ENCODE peak calls at places on chromosomes 13 and 19, in ten cellular contexts. One of them, this sample, is unnamed. For H3K4me1, the result is how much of the 10 kb centered on the place peaks cover.

GRCh38 chr13:51905787-51906186 is 44.0 kb downstream of the CCDC70 start:
- DNase-seq in Peyer's patch: no peak
- DNase-seq in psoas muscle: no peak
- DNase-seq in spleen: no peak
- DNase-seq in tibial nerve: no peak
- DNase-seq in ovary: no peak
- DNase-seq in breast epithelium: no peak
- DNase-seq in A673: no peak
- DNase-seq in GM23338: no peak
- DNase-seq in suprapubic skin: no peak
- DNase-seq in this sample: no peak

GRCh38 chr19:13154911-13155471 is 4.8 kb downstream of the IER2 start:
- DNase-seq in spleen: peak
- DNase-seq in breast epithelium: peak
- DNase-seq in Peyer's patch: peak
- DNase-seq in A673: peak
- DNase-seq in tibial nerve: peak
- DNase-seq in ovary: peak
- DNase-seq in psoas muscle: peak
- DNase-seq in suprapubic skin: peak
- DNase-seq in GM23338: peak
- DNase-seq in this sample: peak

GRCh38 chr19:3047307-3048189 is 14.7 kb downstream of the TLE5 start:
- DNase-seq in psoas muscle: peak
- DNase-seq in tibial nerve: peak
- DNase-seq in Peyer's patch: peak
- DNase-seq in A673: peak
- DNase-seq in GM23338: peak
- DNase-seq in suprapubic skin: peak
- DNase-seq in ovary: peak
- DNase-seq in spleen: peak
- DNase-seq in breast epithelium: peak
- DNase-seq in this sample: peak

GRCh38 chr19:7830272-7830771 is 304 bp downstream of the EVI5L start:
- DNase-seq in suprapubic skin: no peak
- DNase-seq in spleen: no peak
- DNase-seq in ovary: peak
- DNase-seq in tibial nerve: no peak
- DNase-seq in Peyer's patch: no peak
- DNase-seq in psoas muscle: peak
- DNase-seq in GM23338: no peak
- DNase-seq in A673: no peak
- DNase-seq in breast epithelium: no peak
- DNase-seq in this sample: no peak

GRCh38 chr13:98582947-98583346 is 6.0 kb upstream of the STK24 start:
- DNase-seq in GM23338: no peak
- DNase-seq in psoas muscle: no peak
- DNase-seq in spleen: no peak
- DNase-seq in tibial nerve: no peak
- DNase-seq in Peyer's patch: no peak
- DNase-seq in A673: no peak
- DNase-seq in suprapubic skin: no peak
- DNase-seq in ovary: no peak
- DNase-seq in breast epithelium: peak
- DNase-seq in this sample: no peak

GRCh38 chr13:73514208-73514607 is 455.4 kb downstream of the KLF5 start:
- DNase-seq in spleen: no peak
- DNase-seq in GM23338: no peak
- DNase-seq in Peyer's patch: no peak
- DNase-seq in A673: no peak
- DNase-seq in psoas muscle: no peak
- DNase-seq in suprapubic skin: no peak
- DNase-seq in ovary: no peak
- DNase-seq in tibial nerve: no peak
- DNase-seq in breast epithelium: no peak
- DNase-seq in this sample: no peak

GRCh38 chr19:5364674-5365073 is 24.1 kb upstream of the PTPRS start:
- DNase-seq in ovary: no peak
- DNase-seq in spleen: no peak
- DNase-seq in Peyer's patch: no peak
- DNase-seq in psoas muscle: no peak
- DNase-seq in tibial nerve: no peak
- DNase-seq in suprapubic skin: no peak
- DNase-seq in breast epithelium: no peak
- DNase-seq in A673: no peak
- DNase-seq in GM23338: peak
- DNase-seq in this sample: no peak

GRCh38 chr19:49744946-49745381 is 18.1 kb downstream of the TSKS start:
- DNase-seq in A673: peak
- DNase-seq in tibial nerve: no peak
- DNase-seq in Peyer's patch: no peak
- DNase-seq in ovary: no peak
- DNase-seq in psoas muscle: no peak
- DNase-seq in GM23338: peak
- DNase-seq in suprapubic skin: no peak
- DNase-seq in breast epithelium: no peak
- DNase-seq in spleen: no peak
- DNase-seq in this sample: no peak

GRCh38 chr13:107124129-107124718 is 556.3 kb upstream of the ARGLU1 start:
- DNase-seq in Peyer's patch: no peak
- DNase-seq in psoas muscle: no peak
- DNase-seq in spleen: no peak
- DNase-seq in A673: peak
- DNase-seq in ovary: no peak
- DNase-seq in breast epithelium: no peak
- DNase-seq in GM23338: peak
- DNase-seq in suprapubic skin: no peak
- DNase-seq in tibial nerve: no peak
- DNase-seq in this sample: no peak

GRCh38 chr19:14758816-14759215 is 19.5 kb downstream of the ADGRE2 start:
- DNase-seq in A673: peak
- DNase-seq in suprapubic skin: peak
- DNase-seq in ovary: no peak
- DNase-seq in spleen: peak
- DNase-seq in tibial nerve: no peak
- DNase-seq in GM23338: peak
- DNase-seq in Peyer's patch: no peak
- DNase-seq in psoas muscle: no peak
- DNase-seq in breast epithelium: no peak
- DNase-seq in this sample: no peak

GRCh38 chr19:16899566-16900075 is 10.8 kb downstream of the F2RL3 start:
- DNase-seq in GM23338: peak
- DNase-seq in psoas muscle: peak
- DNase-seq in A673: no peak
- DNase-seq in ovary: no peak
- DNase-seq in spleen: peak
- DNase-seq in tibial nerve: no peak
- DNase-seq in breast epithelium: no peak
- DNase-seq in Peyer's patch: peak
- DNase-seq in suprapubic skin: peak
- DNase-seq in this sample: no peak

GRCh38 chr19:56258272-56258671 is 14.3 kb upstream of the EDDM13 start:
- DNase-seq in GM23338: no peak
- DNase-seq in psoas muscle: no peak
- DNase-seq in Peyer's patch: no peak
- DNase-seq in A673: no peak
- DNase-seq in spleen: no peak
- DNase-seq in breast epithelium: no peak
- DNase-seq in suprapubic skin: no peak
- DNase-seq in tibial nerve: no peak
- DNase-seq in ovary: no peak
- DNase-seq in this sample: no peak

GRCh38 chr19:44113784-44114390 is 688 bp downstream of the ZNF225 start:
- DNase-seq in A673: peak
- DNase-seq in spleen: peak
- DNase-seq in ovary: peak
- DNase-seq in psoas muscle: no peak
- DNase-seq in suprapubic skin: peak
- DNase-seq in breast epithelium: no peak
- DNase-seq in GM23338: peak
- DNase-seq in tibial nerve: no peak
- DNase-seq in Peyer's patch: no peak
- DNase-seq in this sample: no peak

GRCh38 chr13:51816604-51817254 is 12.8 kb upstream of the DHRS12 start:
- DNase-seq in spleen: no peak
- DNase-seq in suprapubic skin: no peak
- DNase-seq in Peyer's patch: no peak
- DNase-seq in GM23338: no peak
- DNase-seq in breast epithelium: no peak
- DNase-seq in A673: no peak
- DNase-seq in ovary: no peak
- DNase-seq in tibial nerve: no peak
- DNase-seq in psoas muscle: no peak
- DNase-seq in this sample: no peak

GRCh38 chr19:51131780-51132680 is 7.3 kb downstream of the SIGLEC9 start:
- DNase-seq in tibial nerve: no peak
- DNase-seq in breast epithelium: no peak
- DNase-seq in psoas muscle: no peak
- DNase-seq in spleen: peak
- DNase-seq in A673: no peak
- DNase-seq in ovary: peak
- DNase-seq in suprapubic skin: peak
- DNase-seq in Peyer's patch: peak
- DNase-seq in GM23338: peak
- DNase-seq in this sample: peak

GRCh38 chr13:43894438-43894837 is 14.7 kb downstream of the LACC1 start:
- DNase-seq in spleen: no peak
- DNase-seq in GM23338: peak
- DNase-seq in psoas muscle: no peak
- DNase-seq in suprapubic skin: no peak
- DNase-seq in Peyer's patch: no peak
- DNase-seq in tibial nerve: no peak
- DNase-seq in breast epithelium: no peak
- DNase-seq in ovary: no peak
- DNase-seq in A673: peak
- DNase-seq in this sample: no peak

DNA sequence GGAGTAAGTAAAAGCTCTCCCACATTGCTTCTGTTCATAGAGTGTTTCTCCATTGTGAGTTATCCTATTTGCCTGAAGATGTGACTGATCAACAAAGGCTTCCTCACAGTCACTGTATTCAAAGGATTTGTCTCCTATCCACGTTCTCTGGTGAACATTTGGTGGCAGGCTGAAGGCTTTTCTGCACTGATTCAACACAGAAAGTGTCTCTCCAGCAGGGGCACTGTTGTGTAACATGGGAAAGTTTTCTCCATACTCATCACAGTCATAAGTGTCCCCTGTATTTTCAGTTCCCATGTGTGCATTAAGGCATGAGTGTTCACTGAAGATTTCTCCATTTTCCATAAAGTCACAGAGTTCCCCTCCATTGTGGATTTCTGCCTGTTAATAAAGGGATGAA is 17.6 kb downstream of the ZNF121 start:
- DNase-seq in breast epithelium: no peak
- DNase-seq in suprapubic skin: no peak
- DNase-seq in A673: no peak
- DNase-seq in ovary: no peak
- DNase-seq in tibial nerve: no peak
- DNase-seq in GM23338: peak
- DNase-seq in spleen: no peak
- DNase-seq in Peyer's patch: no peak
- DNase-seq in psoas muscle: no peak
- DNase-seq in this sample: no peak
- TF ChIP-seq CTCF in breast epithelium: no peak
- TF ChIP-seq CTCF in suprapubic skin: no peak
- TF ChIP-seq CTCF in A673: no peak
- TF ChIP-seq CTCF in ovary: no peak
- TF ChIP-seq CTCF in tibial nerve: no peak
- TF ChIP-seq CTCF in GM23338: peak
- TF ChIP-seq CTCF in spleen: no peak
- TF ChIP-seq CTCF in Peyer's patch: no peak
- TF ChIP-seq CTCF in psoas muscle: no peak
- TF ChIP-seq CTCF in this sample: no peak

GRCh38 chr19:19488041-19488874 is 27.1 kb downstream of the TSSK6 start:
- DNase-seq in GM23338: peak
- DNase-seq in breast epithelium: no peak
- DNase-seq in Peyer's patch: no peak
- DNase-seq in psoas muscle: peak
- DNase-seq in suprapubic skin: peak
- DNase-seq in tibial nerve: no peak
- DNase-seq in A673: no peak
- DNase-seq in spleen: no peak
- DNase-seq in ovary: no peak
- DNase-seq in this sample: no peak
- H3K4me1 ChIP-seq in GM23338: under half
- H3K4me1 ChIP-seq in breast epithelium: under half
- H3K4me1 ChIP-seq in Peyer's patch: under half
- H3K4me1 ChIP-seq in psoas muscle: under half
- H3K4me1 ChIP-seq in suprapubic skin: half or more
- H3K4me1 ChIP-seq in tibial nerve: half or more
- H3K4me1 ChIP-seq in A673: under half
- H3K4me1 ChIP-seq in spleen: half or more
- H3K4me1 ChIP-seq in ovary: under half
- H3K4me1 ChIP-seq in this sample: half or more

GRCh38 chr13:71831716-71832115 is 35.3 kb downstream of the DACH1 start:
- DNase-seq in A673: no peak
- DNase-seq in Peyer's patch: no peak
- DNase-seq in breast epithelium: no peak
- DNase-seq in tibial nerve: no peak
- DNase-seq in ovary: no peak
- DNase-seq in GM23338: peak
- DNase-seq in psoas muscle: no peak
- DNase-seq in spleen: no peak
- DNase-seq in suprapubic skin: no peak
- DNase-seq in this sample: no peak
- H3K4me3 ChIP-seq in A673: no peak
- H3K4me3 ChIP-seq in Peyer's patch: no peak
- H3K4me3 ChIP-seq in breast epithelium: no peak
- H3K4me3 ChIP-seq in tibial nerve: no peak
- H3K4me3 ChIP-seq in ovary: no peak
- H3K4me3 ChIP-seq in GM23338: no peak
- H3K4me3 ChIP-seq in psoas muscle: no peak
- H3K4me3 ChIP-seq in spleen: no peak
- H3K4me3 ChIP-seq in suprapubic skin: no peak
- H3K4me3 ChIP-seq in this sample: no peak

DNA sequence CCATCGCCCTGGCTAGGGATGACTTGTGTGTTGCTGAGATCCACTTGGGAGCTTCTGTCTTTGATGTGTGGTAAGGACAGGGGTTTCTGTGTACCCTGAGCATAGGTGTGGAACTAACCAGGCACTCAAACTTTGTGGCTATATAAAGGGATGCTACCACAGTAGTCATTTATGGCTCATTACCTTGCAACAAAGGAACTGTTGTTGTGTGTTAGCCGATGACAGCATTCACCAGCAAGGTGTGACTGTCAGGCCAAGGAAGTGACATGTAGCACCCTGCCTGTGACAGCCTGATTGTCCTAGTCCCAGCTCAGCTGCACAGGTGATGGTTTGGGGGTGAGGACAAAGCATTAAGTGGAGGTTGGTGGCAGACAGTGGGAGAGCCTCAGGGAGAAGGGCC is 73.6 kb downstream of the COG3 start:
- DNase-seq in A673: no peak
- DNase-seq in spleen: no peak
- DNase-seq in Peyer's patch: no peak
- DNase-seq in tibial nerve: no peak
- DNase-seq in breast epithelium: no peak
- DNase-seq in GM23338: no peak
- DNase-seq in suprapubic skin: no peak
- DNase-seq in ovary: no peak
- DNase-seq in psoas muscle: no peak
- DNase-seq in this sample: no peak
- TF ChIP-seq CTCF in A673: no peak
- TF ChIP-seq CTCF in spleen: no peak
- TF ChIP-seq CTCF in Peyer's patch: no peak
- TF ChIP-seq CTCF in tibial nerve: no peak
- TF ChIP-seq CTCF in breast epithelium: no peak
- TF ChIP-seq CTCF in GM23338: no peak
- TF ChIP-seq CTCF in suprapubic skin: no peak
- TF ChIP-seq CTCF in ovary: no peak
- TF ChIP-seq CTCF in psoas muscle: no peak
- TF ChIP-seq CTCF in this sample: no peak

This sample was measured in right atrium auricular region.